ENCODE peak calls at places on chromosomes 12 and 14, in nine cellular contexts. E is GM13977; N is cardiac fibroblast; B is bronchial epithelial cell; D is KBM-7; S is CD8-positive, alpha-beta T cell; T is fibroblast of the conjunctiva; K is M059J; Y is CD4-positive, alpha-beta T cell. X is an unnamed sample.

GRCh38 chr14:67567654-67568053 is 32.4 kb downstream of the PIGH start:
- DNase-seq in Y (no peak), S (no peak), K (peak; percentile 78), N (no peak), B (peak; percentile 70), D (no peak), T (no peak), E (no peak), X (no peak)

GRCh38 chr12:40672650-40673319 is 19.5 kb upstream of the CNTN1 start:
- DNase-seq in T (no peak), B (no peak), D (no peak), K (no peak), E (no peak), Y (no peak), N (no peak), S (no peak), X (no peak)

GRCh38 chr12:75650989-75651695 is 139.7 kb upstream of the KRR1 start:
- DNase-seq in T (no peak), Y (no peak), B (peak; percentile 88), S (no peak), E (no peak), D (no peak), K (no peak), N (peak; percentile 75), X (no peak)

GRCh38 chr14:95519699-95520098 is 3.2 kb upstream of the SYNE3 start:
- DNase-seq in K (peak; percentile 77), B (peak; percentile 65), Y (peak; percentile 65), T (peak; percentile 85), S (peak; percentile 76), N (peak; percentile 88), E (no peak), D (peak; percentile 75), X (no peak)

GRCh38 chr12:48307269-48307668 is 43.5 kb downstream of the ZNF641 start:
- DNase-seq in N (no peak), D (no peak), T (no peak), K (no peak), S (no peak), Y (no peak), E (no peak), B (no peak), X (no peak)

GRCh38 chr14:68412505-68413496 is 380.1 kb downstream of the ZFP36L1 start:
- DNase-seq in S (no peak), Y (no peak), B (peak; percentile 85), E (no peak), D (no peak), N (no peak), K (peak; percentile 30), T (no peak), X (no peak)

GRCh38 chr14:77355811-77356210 is 21.1 kb downstream of the TMED8 start:
- DNase-seq in B (no peak), N (peak; percentile 19), K (no peak), E (no peak), T (no peak), Y (no peak), D (no peak), S (no peak), X (no peak)

GRCh38 chr12:98440165-98440581 is 75.2 kb upstream of the TMPO start:
- DNase-seq in D (peak; percentile 99), N (peak; percentile 98), S (no peak), Y (no peak), K (peak; percentile 75), E (no peak), T (peak; percentile 69), B (peak; percentile 95), X (no peak)

GRCh38 chr14:58109761-58110160 is 42.3 kb downstream of the ARMH4 start:
- DNase-seq in B (no peak), D (peak; percentile 27), S (no peak), K (no peak), Y (no peak), N (no peak), T (no peak), E (no peak), X (no peak)

GRCh38 chr14:52080817-52081755 is 12.2 kb upstream of the NID2 start:
- DNase-seq in T (no peak), S (no peak), D (no peak), B (peak; percentile 85), E (no peak), K (peak; percentile 96), Y (no peak), N (peak; percentile 88), X (no peak)

GRCh38 chr12:58416211-58416610 is 474.8 kb downstream of the ATP23 start:
- DNase-seq in T (no peak), K (peak; percentile 91), N (peak; percentile 83), D (no peak), B (peak; percentile 49), Y (no peak), E (no peak), S (no peak), X (no peak)

GRCh38 chr14:38129705-38130104 is 78.0 kb upstream of the SSTR1 start:
- DNase-seq in N (no peak), D (no peak), S (peak; percentile 22), T (no peak), E (no peak), K (no peak), Y (no peak), B (no peak), X (no peak)

GRCh38 chr14:98623806-98624430 is 648.1 kb downstream of the BCL11B start:
- DNase-seq in S (no peak), D (no peak), B (no peak), K (no peak), T (no peak), E (no peak), N (no peak), Y (no peak), X (no peak)

GRCh38 chr12:79983492-79983891 is 48.6 kb upstream of the PPP1R12A start:
- DNase-seq in D (no peak), E (no peak), S (no peak), K (peak; percentile 98), N (peak; percentile 66), Y (no peak), B (peak; percentile 9), T (peak; percentile 41), X (no peak)

GRCh38 chr12:100199347-100200136 is 1.1 kb upstream of the ACTR6 start:
- DNase-seq in T (no peak), B (peak; percentile 15), K (peak; percentile 66), D (peak; percentile 56), N (peak; percentile 22), S (peak; percentile 83), E (peak; percentile 86), Y (peak; percentile 61), X (peak; percentile 26)

X was measured in GM12864.